ENCODE peak calls at places on chromosomes 5 and 9, in five cellular contexts. C is fibroblast of lung, T is skeletal muscle cell, J is astrocyte, D is heart right ventricle. X is an unnamed sample.

GRCh38 chr5:149160291-149160787 is 19.0 kb downstream of the ABLIM3 start:
- DNase-seq in J (no peak), T (no peak), D (no peak), C (no peak), X (no peak)

GRCh38 chr9:114606597-114607207 is 4.4 kb upstream of the TMEM268 start:
- DNase-seq in C (peak), J (peak), D (peak), T (peak), X (no peak)

GRCh38 chr9:101639301-101639700 is 44.5 kb upstream of the PPP3R2 start:
- DNase-seq in J (no peak), D (no peak), C (peak), T (no peak), X (no peak)

GRCh38 chr9:84839538-84839937 is 170.0 kb downstream of the NTRK2 start:
- DNase-seq in C (peak), D (no peak), T (no peak), J (peak), X (no peak)

GRCh38 chr9:10108815-10109214 is 504.0 kb downstream of the PTPRD start:
- DNase-seq in D (peak), T (no peak), J (no peak), C (no peak), X (no peak)

GRCh38 chr9:99811598-99812383 is 9.9 kb upstream of the NR4A3 start:
- DNase-seq in J (no peak), D (no peak), T (no peak), C (no peak), X (no peak)

GRCh38 chr5:75007537-75007847 is 44.9 kb downstream of the GCNT4 start:
- DNase-seq in T (peak), D (no peak), C (peak), J (peak), X (no peak)

GRCh38 chr9:127096208-127096607 is 26.2 kb downstream of the ANGPTL2 start:
- DNase-seq in D (no peak), J (no peak), C (no peak), T (no peak), X (no peak)

GRCh38 chr5:107680099-107680498 is 9.4 kb upstream of the EFNA5 start:
- DNase-seq in D (no peak), T (no peak), J (no peak), C (no peak), X (no peak)

GRCh38 chr9:135242406-135242805 is 154.9 kb downstream of the OLFM1 start:
- DNase-seq in D (no peak), C (no peak), T (no peak), J (no peak), X (peak)

GRCh38 chr5:110865400-110866094 is 126.7 kb downstream of the SLC25A46 start:
- DNase-seq in T (no peak), J (peak), D (no peak), C (peak), X (no peak)

GRCh38 chr9:92685022-92685421 is 15.1 kb upstream of the IPPK start:
- DNase-seq in C (no peak), T (no peak), D (no peak), J (no peak), X (no peak)

GRCh38 chr9:78132688-78133033 is 101.0 kb upstream of the GNAQ start:
- DNase-seq in J (no peak), C (no peak), T (no peak), D (no peak), X (no peak)

GRCh38 chr5:107277485-107278040 is 393.2 kb downstream of the EFNA5 start:
- DNase-seq in D (no peak), T (no peak), C (no peak), J (no peak), X (no peak)

GRCh38 chr9:128705051-128705965 is 3.0 kb downstream of the PKN3 start:
- DNase-seq in J (no peak), C (no peak), D (no peak), T (no peak), X (peak)

GRCh38 chr5:52725781-52726180 is 61.9 kb upstream of the ITGA1 start:
- DNase-seq in C (peak), D (peak), J (no peak), T (no peak), X (no peak)

GRCh38 chr5:135980650-135981049 is 25.9 kb upstream of the LECT2 start:
- DNase-seq in D (no peak), T (no peak), C (no peak), J (no peak), X (no peak)

GRCh38 chr5:52738095-52738506 is 49.6 kb upstream of the ITGA1 start:
- DNase-seq in J (peak), D (no peak), C (peak), T (no peak), X (no peak)

GRCh38 chr5:41815261-41815660 is 55.0 kb downstream of the OXCT1 start:
- DNase-seq in T (no peak), C (no peak), J (no peak), D (no peak), X (no peak)

GRCh38 chr5:141349917-141350619 is at the start of gene PCDHGB1:
- DNase-seq in C (peak), D (peak), J (peak), T (no peak), X (no peak)
- H3K4me3 ChIP-seq in C (peak), D (peak), J (peak), T (peak), X (peak)

GRCh38 chr5:43063731-43064171 is 23.6 kb upstream of the ANXA2R start:
- DNase-seq in D (no peak), T (no peak), J (no peak), C (no peak), X (no peak)
- H3K4me3 ChIP-seq in D (no peak), T (peak), J (peak), C (no peak), X (peak)

GRCh38 chr5:134143964-134144941 is 29.8 kb downstream of the TCF7 start:
- DNase-seq in T (no peak), J (no peak), C (no peak), D (no peak), X (no peak)

GRCh38 chr5:134142806-134143205 is 28.3 kb downstream of the TCF7 start:
- DNase-seq in D (no peak), T (no peak), C (no peak), J (no peak), X (peak)

GRCh38 chr5:134142088-134142487 is 27.6 kb downstream of the TCF7 start:
- DNase-seq in D (no peak), C (no peak), T (no peak), J (no peak), X (peak)

GRCh38 chr5:134145061-134145757 is 30.7 kb downstream of the TCF7 start:
- DNase-seq in T (no peak), D (no peak), J (no peak), C (no peak), X (no peak)

GRCh38 chr5:134143431-134143830 is 28.9 kb downstream of the TCF7 start:
- DNase-seq in C (no peak), D (no peak), J (no peak), T (no peak), X (no peak)
- H3K4me3 ChIP-seq in C (no peak), D (no peak), J (no peak), T (no peak), X (no peak)

GRCh38 chr5:122730037-122730436 is 44.8 kb upstream of the SNX2 start:
- DNase-seq in J (no peak), T (no peak), C (no peak), D (no peak), X (no peak)

GRCh38 chr5:122721127-122721526 is 53.8 kb upstream of the SNX2 start:
- DNase-seq in D (no peak), T (no peak), J (no peak), C (no peak), X (no peak)

GRCh38 chr5:122723606-122724352 is 51.1 kb upstream of the SNX2 start:
- DNase-seq in T (peak), D (no peak), C (peak), J (peak), X (no peak)

GRCh38 chr5:122726990-122727616 is 47.8 kb upstream of the SNX2 start:
- DNase-seq in J (peak), D (no peak), C (peak), T (peak), X (no peak)
- H3K4me3 ChIP-seq in J (peak), D (no peak), C (no peak), T (no peak), X (no peak)

GRCh38 chr5:143147382-143147781 is 256.1 kb downstream of the NR3C1 start:
- DNase-seq in J (no peak), D (no peak), T (no peak), C (no peak), X (no peak)

GRCh38 chr5:143148461-143149170 is 254.9 kb downstream of the NR3C1 start:
- DNase-seq in J (peak), D (no peak), T (peak), C (peak), X (no peak)

GRCh38 chr5:143147918-143148317 is 255.6 kb downstream of the NR3C1 start:
- DNase-seq in J (peak), T (peak), D (no peak), C (peak), X (no peak)

GRCh38 chr5:143151056-143151455 is 252.4 kb downstream of the NR3C1 start:
- DNase-seq in J (no peak), D (no peak), C (no peak), T (no peak), X (no peak)

DNA sequence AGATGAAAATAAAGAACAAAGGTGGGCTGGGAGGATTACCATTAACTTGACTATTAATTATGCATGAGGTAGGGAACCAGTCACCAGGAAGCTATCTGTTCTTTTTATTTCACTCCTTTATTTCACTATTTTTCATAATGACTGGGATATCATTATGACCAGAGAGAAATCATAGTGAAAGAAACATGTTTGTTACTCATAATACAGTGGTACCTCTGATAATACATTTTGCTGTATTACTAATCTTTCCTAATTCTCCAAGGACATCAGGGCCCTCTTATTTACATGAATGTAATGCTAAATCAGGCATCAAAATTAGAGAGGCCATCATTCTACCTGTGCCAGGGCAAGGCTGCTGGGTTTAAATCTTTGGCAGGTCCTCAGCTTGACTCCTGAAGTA is 253.7 kb downstream of the NR3C1 start:
- DNase-seq in C (no peak), T (no peak), D (no peak), J (no peak), X (no peak)
- H3K4me3 ChIP-seq in C (no peak), T (no peak), D (no peak), J (no peak), X (no peak)

DNA sequence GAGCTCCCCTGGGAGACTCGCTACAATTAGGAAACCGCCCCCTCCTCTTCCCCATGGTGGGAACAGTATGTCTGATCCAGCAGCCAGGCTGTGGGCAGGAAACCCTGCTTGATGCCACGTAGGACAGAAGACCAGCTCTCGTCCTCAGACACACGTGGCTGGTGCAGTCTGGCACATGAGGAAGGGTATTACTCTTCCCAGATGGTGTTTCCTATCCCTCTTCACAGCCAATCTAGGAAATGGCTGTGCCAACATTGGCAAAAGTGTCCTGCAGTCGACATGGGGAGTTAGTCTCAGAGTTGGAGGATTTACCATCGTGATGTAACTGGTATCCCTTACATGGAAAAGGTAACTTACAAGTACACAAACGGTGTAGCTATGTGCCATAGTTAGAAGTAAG is 485.3 kb downstream of the ZNF608 start:
- DNase-seq in J (no peak), C (no peak), D (no peak), T (no peak), X (no peak)
- H3K4me3 ChIP-seq in J (no peak), C (no peak), D (no peak), T (no peak), X (no peak)

X was measured in lower lobe of right lung.